ENCODE peak calls at places on chromosomes 13 and 19, in ten cellular contexts. X is Kasumi-1; Y is right lobe of liver; A is NCI-H510A; U is GM12864; W is iPS-NIHi11; N is stimulated activated CD8-positive, alpha-beta memory T cell treated with anti-CD3 and anti-CD28 coated beads, Interleukin-4, amount 100 ng/mL, for 4 hours; K is mucosa of descending colon; D is dorsolateral prefrontal cortex; M is uterus. I is an unnamed sample.

GRCh38 chr19:2540646-2541454 is 64.9 kb downstream of the GADD45B start:
- DNase-seq in K (peak), U (no peak), W (peak), D (no peak), A (no peak), X (no peak), M (peak), N (no peak), Y (peak), I (no peak)

GRCh38 chr13:35926859-35927530 is 204.2 kb downstream of the DCLK1 start:
- DNase-seq in X (no peak), U (no peak), N (no peak), M (peak), A (no peak), Y (no peak), K (no peak), W (no peak), D (no peak), I (no peak)

GRCh38 chr13:112806761-112807652 is 117.2 kb downstream of the ATP11A start:
- DNase-seq in Y (no peak), M (no peak), U (no peak), K (no peak), X (no peak), N (no peak), D (no peak), A (no peak), W (no peak), I (no peak)

GRCh38 chr13:51270606-51271005 is 48.4 kb downstream of the FAM124A start:
- DNase-seq in K (no peak), Y (no peak), U (no peak), N (no peak), W (no peak), X (no peak), A (no peak), M (no peak), D (no peak), I (no peak)

GRCh38 chr13:71979616-71980015 is 112.6 kb upstream of the DACH1 start:
- DNase-seq in N (no peak), Y (no peak), K (peak), D (no peak), A (no peak), M (no peak), X (peak), U (no peak), W (peak), I (no peak)

GRCh38 chr13:36418022-36418805 is 14.1 kb upstream of the CCNA1 start:
- DNase-seq in M (no peak), N (no peak), Y (no peak), K (no peak), X (peak), W (no peak), D (no peak), U (no peak), A (no peak), I (peak)

GRCh38 chr13:44402902-44403719 is 29.5 kb downstream of the SERP2 start:
- DNase-seq in A (no peak), U (no peak), M (no peak), N (no peak), W (peak), D (no peak), K (peak), Y (no peak), X (no peak), I (no peak)

GRCh38 chr19:14318873-14319272 is 62.4 kb upstream of the ADGRE5 start:
- DNase-seq in U (no peak), M (no peak), W (peak), D (no peak), A (no peak), N (no peak), X (no peak), Y (peak), K (peak), I (no peak)

GRCh38 chr19:57559008-57559403 is 657 bp downstream of the ZNF550 start:
- DNase-seq in K (peak), W (peak), Y (no peak), A (no peak), D (no peak), X (no peak), U (no peak), N (no peak), M (no peak), I (no peak)

GRCh38 chr19:13764101-13764807 is at the start of gene MRI1:
- DNase-seq in D (peak), X (peak), K (peak), W (peak), N (peak), M (peak), U (no peak), A (peak), Y (peak), I (no peak)

GRCh38 chr19:50420127-50420526 is 1.4 kb downstream of the SPIB start:
- DNase-seq in W (no peak), U (no peak), Y (no peak), D (no peak), N (no peak), X (no peak), K (no peak), A (no peak), M (no peak), I (no peak)

GRCh38 chr13:111790621-111791020 is 276.3 kb upstream of the SOX1 start:
- DNase-seq in D (no peak), X (no peak), W (no peak), N (no peak), A (no peak), M (no peak), K (no peak), Y (no peak), U (no peak), I (no peak)

GRCh38 chr13:97873398-97873797 is 80.1 kb upstream of the IPO5 start:
- DNase-seq in M (no peak), N (no peak), A (no peak), K (no peak), U (no peak), X (no peak), D (no peak), Y (no peak), W (no peak), I (no peak)

GRCh38 chr19:3108775-3109174 is 14.6 kb downstream of the GNA11 start:
- DNase-seq in X (peak), W (peak), D (no peak), N (peak), A (no peak), Y (no peak), K (peak), U (peak), M (peak), I (peak)

I was measured in GF-D8.